ENCODE peak calls at places on chromosomes 12 and 14, in five cellular contexts. A is psoas muscle, B is fibroblast of mammary gland, H is AG04450, V is heart left ventricle. T is an unnamed sample.

GRCh38 chr12:62686938-62687337 is 220.3 kb downstream of the MON2 start:
- DNase-seq in A (no peak), B (peak; percentile 38), H (no peak), V (no peak), T (no peak)

GRCh38 chr14:69997849-69998248 is 118.6 kb downstream of the SMOC1 start:
- DNase-seq in A (no peak), B (peak; percentile 92), H (peak; percentile 82), V (no peak), T (no peak)

GRCh38 chr12:4858385-4858784 is 51.3 kb upstream of the KCNA1 start:
- DNase-seq in A (no peak), B (no peak), H (no peak), V (no peak), T (no peak)

GRCh38 chr14:42224053-42224888 is 617.6 kb downstream of the LRFN5 start:
- DNase-seq in A (no peak), B (peak; percentile 80), H (peak; percentile 38), V (peak; percentile 36), T (no peak)

GRCh38 chr12:1925125-1925963 is 6.9 kb upstream of the CACNA2D4 start:
- DNase-seq in A (no peak), B (no peak), H (no peak), V (no peak), T (peak; percentile 11)

GRCh38 chr12:76688001-76688400 is 75.9 kb upstream of the ZDHHC17 start:
- DNase-seq in A (no peak), B (peak; percentile 24), H (no peak), V (no peak), T (no peak)

GRCh38 chr12:26062566-26062965 is 62.3 kb downstream of the BHLHE41 start:
- DNase-seq in A (no peak), B (peak; percentile 62), H (peak; percentile 7), V (no peak), T (no peak)

GRCh38 chr14:65092340-65092739 is 10.0 kb downstream of the MAX start:
- DNase-seq in A (no peak), B (no peak), H (no peak), V (no peak), T (no peak)

GRCh38 chr14:88660056-88660455 is 97.2 kb downstream of the ZC3H14 start:
- DNase-seq in A (no peak), B (peak; percentile 10), H (no peak), V (no peak), T (no peak)

GRCh38 chr12:78121969-78122610 is 291.4 kb downstream of the NAV3 start:
- DNase-seq in A (no peak), B (peak; percentile 62), H (no peak), V (no peak), T (no peak)

DNA sequence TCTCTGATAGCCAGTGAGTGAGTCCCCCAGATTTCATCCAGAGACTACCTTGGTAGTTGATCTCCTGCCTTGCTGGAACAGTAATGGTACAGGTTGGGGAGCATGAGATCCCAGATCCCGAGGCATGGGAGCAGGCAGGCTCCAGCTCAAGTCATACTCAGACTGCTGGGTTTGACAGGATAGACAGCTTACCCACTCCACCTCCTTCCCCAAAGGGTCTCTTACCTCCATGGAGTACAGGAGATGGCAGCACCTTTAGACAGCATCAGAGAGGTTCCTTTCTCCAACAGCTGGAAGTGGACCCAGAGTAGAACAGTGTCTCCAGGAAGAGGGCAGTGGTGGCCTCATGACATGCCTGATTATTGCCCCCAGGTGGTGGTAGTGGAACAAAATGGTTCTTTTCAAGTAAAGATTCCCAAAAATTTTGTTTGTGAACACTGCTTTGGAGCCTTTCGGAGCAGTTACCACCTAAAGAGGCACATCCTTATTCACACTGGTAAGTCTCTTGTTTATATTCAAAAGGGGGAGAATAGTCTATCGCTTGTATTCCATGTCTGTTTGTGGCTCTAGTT is 4.9 kb upstream of the CSAD start:
- DNase-seq in A (no peak), B (no peak), H (no peak), V (no peak), T (no peak)
- TF ChIP-seq CTCF in A (no peak), B (peak; percentile 8), H (no peak), V (no peak), T (no peak)

GRCh38 chr14:77026930-77027537 is 1.5 kb downstream of the IRF2BPL start:
- DNase-seq in A (peak; percentile 82), B (peak; percentile 58), H (no peak), V (peak; percentile 57), T (peak; percentile 59)

GRCh38 chr14:77027538-77028383 is 747 bp downstream of the IRF2BPL start:
- DNase-seq in A (peak; percentile 89), B (no peak), H (no peak), V (peak; percentile 85), T (peak; percentile 69)

GRCh38 chr14:77024171-77024627 is 4.3 kb downstream of the IRF2BPL start:
- DNase-seq in A (no peak), B (no peak), H (no peak), V (peak; percentile 44), T (peak; percentile 55)

GRCh38 chr14:77026166-77026929 is 2.2 kb downstream of the IRF2BPL start:
- DNase-seq in A (peak; percentile 71), B (no peak), H (no peak), V (peak; percentile 43), T (peak; percentile 12)

GRCh38 chr14:77025744-77026165 is 2.8 kb downstream of the IRF2BPL start:
- DNase-seq in A (no peak), B (no peak), H (no peak), V (no peak), T (no peak)
- TF ChIP-seq CTCF in A (no peak), B (no peak), H (no peak), V (no peak), T (no peak)

GRCh38 chr14:20775043-20775442 is 6.0 kb upstream of the RNASE6 start:
- DNase-seq in A (no peak), B (no peak), H (no peak), V (no peak), T (no peak)
- TF ChIP-seq CTCF in A (no peak), B (no peak), H (no peak), V (no peak), T (no peak)

GRCh38 chr12:49020441-49020840 is 1.9 kb upstream of the PRKAG1 start:
- DNase-seq in A (peak; percentile 52), B (no peak), H (no peak), V (no peak), T (no peak)

GRCh38 chr12:49017764-49018281 is 753 bp downstream of the PRKAG1 start:
- DNase-seq in A (peak; percentile 81), B (peak; percentile 53), H (no peak), V (peak; percentile 66), T (no peak)

GRCh38 chr12:49019120-49019430 is 499 bp upstream of the PRKAG1 start:
- DNase-seq in A (no peak), B (no peak), H (no peak), V (no peak), T (no peak)

GRCh38 chr12:49019435-49020317 is 1.1 kb upstream of the PRKAG1 start:
- DNase-seq in A (peak; percentile 49), B (peak; percentile 59), H (no peak), V (no peak), T (no peak)

DNA sequence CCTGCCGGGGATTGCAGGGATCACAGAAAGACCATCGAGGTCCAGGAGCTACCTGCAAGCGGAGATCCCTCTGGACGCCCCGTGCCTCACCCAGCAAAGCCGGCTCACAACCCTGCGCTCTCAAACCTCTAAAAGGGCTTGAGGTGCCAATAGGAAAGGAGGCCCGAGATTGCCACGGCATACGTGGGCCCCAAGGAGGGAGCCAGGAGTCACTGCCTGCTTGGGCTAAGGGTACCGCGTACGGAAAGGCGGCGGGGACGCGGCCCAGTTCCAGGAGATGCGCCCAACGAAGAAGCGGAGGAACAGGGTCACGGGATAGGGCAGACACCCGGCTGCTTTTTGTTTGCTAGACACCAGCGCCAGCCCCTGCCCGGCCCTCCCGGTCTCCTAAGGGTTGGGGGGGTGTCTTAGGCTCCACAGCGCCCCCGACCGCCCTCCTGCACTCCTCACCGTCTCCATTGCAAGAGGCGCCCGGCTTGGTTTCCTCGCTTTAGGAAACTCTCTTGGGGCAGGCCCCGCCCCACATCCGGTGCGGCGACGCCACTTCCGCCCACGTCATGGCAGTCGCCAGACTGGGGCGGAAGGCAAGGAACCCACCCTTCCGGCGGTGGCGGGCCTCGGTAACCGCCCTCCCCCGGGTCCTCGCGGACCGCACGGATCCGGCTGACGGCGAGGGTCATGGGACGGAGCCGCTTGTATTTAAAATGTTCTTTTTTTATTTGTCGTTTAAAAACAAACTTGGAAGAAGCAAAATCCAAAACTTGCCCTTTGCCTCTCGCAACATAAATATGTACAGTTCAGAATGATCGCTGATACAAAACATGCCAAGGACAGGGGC is at the start of gene PRKAG1:
- DNase-seq in A (peak; percentile 98), B (peak; percentile 95), H (peak; percentile 92), V (peak; percentile 97), T (peak; percentile 99)
- TF ChIP-seq CTCF in A (peak; percentile 42), B (peak; percentile 43), H (peak; percentile 63), V (peak; percentile 68), T (peak; percentile 61)

T was measured in CD8-positive, alpha-beta T cell.